ENCODE peak calls at places on chromosomes 2 and 18, in six cellular contexts. A is right atrium auricular region, V is uterus, J is astrocyte of the spinal cord, S is astrocyte of the cerebellum, K is coronary artery. R is an unnamed sample.

GRCh38 chr2:209577376-209578357 is 153.8 kb downstream of the MAP2 start:
- DNase-seq in K (no peak), A (no peak), S (no peak), V (no peak), J (peak; percentile 28), R (no peak)

GRCh38 chr2:222240676-222241049 is 58.1 kb downstream of the PAX3 start:
- DNase-seq in A (no peak), S (no peak), J (no peak), K (no peak), V (no peak), R (no peak)

GRCh38 chr2:189304360-189304759 is 124.8 kb upstream of the COL5A2 start:
- DNase-seq in A (no peak), J (no peak), S (no peak), V (no peak), K (no peak), R (no peak)

GRCh38 chr18:25284861-25285574 is 66.9 kb downstream of the ZNF521 start:
- DNase-seq in V (peak; percentile 61), J (peak; percentile 35), A (no peak), S (no peak), K (no peak), R (peak; percentile 80)

GRCh38 chr2:231331533-231331932 is 64.0 kb upstream of the B3GNT7 start:
- DNase-seq in K (no peak), A (peak; percentile 47), J (no peak), S (no peak), V (no peak), R (no peak)

GRCh38 chr2:85718006-85718391 is 23.8 kb downstream of the GNLY start:
- DNase-seq in K (peak; percentile 61), V (no peak), S (no peak), A (no peak), J (no peak), R (no peak)

GRCh38 chr2:113164930-113165585 is 8.7 kb upstream of the PSD4 start:
- DNase-seq in S (no peak), J (no peak), A (no peak), K (peak; percentile 29), V (no peak), R (no peak)

GRCh38 chr2:71190959-71191943 is 35.7 kb downstream of the PAIP2B start:
- DNase-seq in A (no peak), S (no peak), J (peak; percentile 1), K (no peak), V (no peak), R (peak; percentile 2)

GRCh38 chr2:84711651-84712050 is 169.2 kb downstream of the TRABD2A start:
- DNase-seq in K (no peak), A (no peak), S (no peak), V (no peak), J (no peak), R (no peak)

GRCh38 chr2:47076586-47077441 is 78.3 kb downstream of the STPG4 start:
- DNase-seq in J (peak; percentile 96), A (peak; percentile 89), V (peak; percentile 79), S (peak; percentile 83), K (peak; percentile 91), R (peak; percentile 72)

GRCh38 chr2:162233197-162233596 is 10.0 kb downstream of the FAP start:
- DNase-seq in V (no peak), S (peak; percentile 29), K (no peak), J (no peak), A (no peak), R (peak; percentile 66)

GRCh38 chr2:68905116-68905515 is 33.9 kb upstream of the BMP10 start:
- DNase-seq in A (no peak), S (no peak), K (no peak), J (no peak), V (no peak), R (no peak)

GRCh38 chr2:48221846-48222516 is 308.0 kb upstream of the STON1 start:
- DNase-seq in S (no peak), A (no peak), K (no peak), V (no peak), J (no peak), R (no peak)

GRCh38 chr2:129178356-129178755 is 801.1 kb upstream of the RAB6C start:
- DNase-seq in J (no peak), K (no peak), S (no peak), A (peak; percentile 77), V (no peak), R (no peak)

GRCh38 chr2:180655842-180656454 is 324.5 kb upstream of the UBE2E3 start:
- DNase-seq in J (no peak), S (no peak), K (no peak), A (no peak), V (no peak), R (no peak)

GRCh38 chr2:144402282-144402681 is 117.6 kb downstream of the ZEB2 start:
- DNase-seq in J (no peak), A (no peak), S (no peak), V (no peak), K (no peak), R (no peak)

GRCh38 chr18:61237529-61237928 is 95.7 kb upstream of the CDH20 start:
- DNase-seq in J (no peak), A (no peak), K (no peak), V (no peak), S (no peak), R (no peak)

GRCh38 chr2:58428286-58428552 is 187.1 kb upstream of the FANCL start:
- DNase-seq in V (no peak), J (no peak), S (no peak), K (no peak), A (no peak), R (no peak)

GRCh38 chr2:58425368-58425767 is 184.2 kb upstream of the FANCL start:
- DNase-seq in A (no peak), V (no peak), K (no peak), J (no peak), S (no peak), R (no peak)

GRCh38 chr2:58427572-58428285 is 186.6 kb upstream of the FANCL start:
- DNase-seq in A (no peak), K (no peak), J (peak; percentile 53), S (peak; percentile 20), V (peak; percentile 29), R (no peak)

GRCh38 chr2:58429285-58429874 is 188.3 kb upstream of the FANCL start:
- DNase-seq in A (no peak), K (no peak), V (no peak), S (no peak), J (no peak), R (no peak)

DNA sequence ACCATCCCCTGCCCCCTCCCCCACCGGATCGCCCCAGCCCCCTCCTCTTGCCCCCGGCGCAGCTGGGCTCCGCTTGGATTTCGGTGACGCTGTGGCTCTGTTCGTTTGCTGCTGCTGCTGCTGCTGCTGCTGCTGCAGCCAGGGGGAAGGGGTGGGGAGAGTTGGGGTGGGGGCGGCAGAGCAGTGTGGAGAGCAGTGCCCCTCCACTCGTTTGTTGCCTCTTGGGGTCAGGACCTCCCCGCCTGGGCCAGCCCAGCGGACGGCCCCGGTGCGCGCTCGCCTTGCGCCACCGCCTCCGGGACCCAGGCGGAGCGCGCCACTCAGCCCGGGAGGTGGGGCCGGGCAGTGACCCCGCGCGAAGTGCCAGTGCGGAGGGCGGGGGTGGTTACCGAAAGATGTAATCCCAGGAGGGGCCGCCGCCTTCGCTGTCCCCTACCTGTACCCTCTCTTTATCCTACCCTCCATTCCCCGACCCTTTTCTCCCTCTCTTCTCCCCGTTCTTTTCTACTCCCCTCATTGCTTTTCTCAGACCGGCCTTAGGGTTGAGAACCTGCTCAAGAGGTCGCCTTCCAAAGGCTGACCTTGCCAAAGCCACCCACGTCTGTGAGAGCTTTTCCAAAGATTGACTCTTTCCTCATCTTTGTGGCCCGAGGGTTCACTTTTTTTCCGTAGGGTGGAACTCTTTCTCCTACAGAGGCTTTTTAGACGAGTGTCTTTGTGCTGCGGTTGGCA is 187.6 kb upstream of the FANCL start:
- DNase-seq in A (no peak), K (no peak), S (no peak), J (peak; percentile 8), V (no peak), R (no peak)
- H3K4me3 ChIP-seq in A (peak overlapping the region; percentile 40), K (peak overlapping the region; percentile 55), S (peak overlapping the region; percentile 64), J (peak overlapping the region; percentile 57), V (peak overlapping the region; percentile 53), R (peak overlapping the region; percentile 25)

GRCh38 chr18:63320690-63321265 is 1.2 kb upstream of the BCL2 start:
- DNase-seq in K (peak; percentile 80), J (peak; percentile 36), V (peak; percentile 64), S (no peak), A (no peak), R (no peak)
- H3K4me3 ChIP-seq in K (peak overlapping the region; percentile 94), J (peak overlapping the region; percentile 49), V (peak overlapping the region; percentile 76), S (peak overlapping the region; percentile 70), A (peak overlapping the region; percentile 75), R (peak overlapping the region; percentile 68)

GRCh38 chr2:54213082-54213481 is 42.9 kb downstream of the TSPYL6 start:
- DNase-seq in A (no peak), J (no peak), S (no peak), K (no peak), V (no peak), R (no peak)
- H3K4me3 ChIP-seq in A (no peak overlapping the region), J (no peak overlapping the region), S (no peak overlapping the region), K (no peak overlapping the region), V (no peak overlapping the region), R (no peak overlapping the region)

DNA sequence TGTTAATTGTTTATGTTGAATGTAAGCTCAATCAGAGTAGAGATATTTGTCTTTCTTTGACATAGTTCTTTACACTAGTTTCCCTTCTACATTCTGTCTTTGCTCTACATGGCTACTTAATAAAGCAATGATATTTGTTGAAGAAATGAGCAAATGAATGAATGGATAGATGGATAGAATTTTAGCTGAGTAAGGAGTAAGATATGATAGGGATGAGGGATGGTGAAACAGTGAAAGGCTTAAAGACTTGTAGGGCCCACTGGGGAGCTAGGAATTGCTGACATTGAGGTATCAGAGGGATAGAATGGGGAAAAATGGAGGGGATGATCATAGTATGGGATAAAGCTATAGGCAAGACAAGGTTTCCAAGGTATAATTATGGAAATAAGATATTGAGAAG is 361.6 kb upstream of the SPHKAP start:
- DNase-seq in V (no peak), J (no peak), S (no peak), K (no peak), A (no peak), R (no peak)
- H3K4me3 ChIP-seq in V (no peak overlapping the region), J (no peak overlapping the region), S (no peak overlapping the region), K (no peak overlapping the region), A (no peak overlapping the region), R (no peak overlapping the region)

DNA sequence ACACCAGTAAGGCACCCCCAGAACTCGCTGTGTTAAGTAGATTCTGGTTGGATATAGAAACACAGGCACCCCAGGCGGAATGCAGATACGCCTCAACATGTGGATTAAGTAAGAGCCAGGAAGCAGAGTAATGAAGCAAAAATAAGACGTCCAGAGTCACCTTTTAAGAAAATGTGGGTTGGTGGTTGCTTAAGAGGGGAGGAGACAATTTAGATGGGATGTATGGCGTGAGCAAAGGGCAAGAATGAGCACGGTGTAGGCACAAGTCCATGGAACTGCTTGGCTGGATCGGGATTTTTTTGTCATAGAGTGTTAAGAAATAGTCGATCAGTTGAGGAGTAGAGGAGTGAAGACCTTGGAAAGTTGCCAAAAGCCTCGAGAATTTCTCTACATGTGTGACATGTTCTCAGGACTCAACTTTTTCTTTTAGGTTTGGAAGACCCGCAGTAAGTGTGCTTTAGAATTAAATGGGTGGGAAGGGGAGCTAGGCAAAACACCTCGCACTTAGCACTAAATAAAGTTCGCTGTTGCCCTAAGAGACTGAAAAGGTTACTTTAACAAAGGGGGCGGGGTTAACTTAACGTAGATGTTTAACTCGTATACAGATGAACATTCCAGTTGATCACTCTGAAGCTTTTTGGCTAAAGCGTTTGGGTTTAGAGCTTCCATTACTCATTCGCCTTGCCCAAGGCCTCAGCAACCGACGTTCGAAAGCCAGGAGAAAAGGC is 731 bp upstream of the SLC39A10 start:
- DNase-seq in J (no peak), S (no peak), V (peak; percentile 31), K (no peak), A (no peak), R (no peak)
- H3K4me3 ChIP-seq in J (peak overlapping the region; percentile 89), S (peak overlapping the region; percentile 90), V (peak overlapping the region; percentile 86), K (peak overlapping the region; percentile 91), A (peak overlapping the region; percentile 99), R (peak overlapping the region; percentile 88)

GRCh38 chr2:164369416-164369815 is 251.9 kb downstream of the GRB14 start:
- DNase-seq in A (no peak), S (no peak), K (no peak), J (peak; percentile 38), V (no peak), R (no peak)

GRCh38 chr2:164363646-164364045 is 257.6 kb downstream of the GRB14 start:
- DNase-seq in S (no peak), V (no peak), K (no peak), A (no peak), J (no peak), R (no peak)
- H3K4me3 ChIP-seq in S (no peak overlapping the region), V (no peak overlapping the region), K (no peak overlapping the region), A (no peak overlapping the region), J (no peak overlapping the region), R (no peak overlapping the region)